ENCODE peak calls at places on chromosome 5, in nine cellular contexts. W is HCT116; P is lung microvascular endothelial cell; U is fibroblast of the conjunctiva; X is neural crest cell; G is AG08395; R is adipocyte; H is naive thymus-derived CD4-positive, alpha-beta T cell; E is GM12892. Z is an unnamed sample.

GRCh38 chr5:7756453-7756852 is 94.5 kb downstream of the CFAP90 start:
- DNase-seq in W (no peak), P (no peak), U (no peak), X (no peak), G (no peak), R (no peak), H (no peak), E (no peak), Z (no peak)

GRCh38 chr5:68848086-68848485 is 245.7 kb upstream of the SLC30A5 start:
- DNase-seq in W (no peak), P (no peak), U (no peak), X (no peak), G (peak), R (peak), H (no peak), E (no peak), Z (no peak)

GRCh38 chr5:59157001-59157527 is 574.2 kb downstream of the RAB3C start:
- DNase-seq in W (no peak), P (no peak), U (no peak), X (no peak), G (no peak), R (no peak), H (no peak), E (no peak), Z (no peak)

GRCh38 chr5:38598994-38599611 is 42.7 kb upstream of the LIFR start:
- DNase-seq in W (peak), P (peak), U (peak), X (no peak), G (peak), R (peak), H (no peak), E (no peak), Z (no peak)

GRCh38 chr5:169507051-169507450 is 76.5 kb upstream of the SPDL1 start:
- DNase-seq in W (no peak), P (no peak), U (no peak), X (no peak), G (no peak), R (no peak), H (no peak), E (no peak), Z (no peak)

GRCh38 chr5:54325272-54325609 is 14.9 kb upstream of the ARL15 start:
- DNase-seq in W (no peak), P (no peak), U (no peak), X (no peak), G (no peak), R (no peak), H (no peak), E (no peak), Z (no peak)

GRCh38 chr5:11903614-11904269 is 504 bp downstream of the CTNND2 start:
- DNase-seq in W (no peak), P (no peak), U (no peak), X (peak), G (no peak), R (no peak), H (no peak), E (peak), Z (peak)

GRCh38 chr5:6525910-6526309 is 77.3 kb downstream of the UBE2QL1 start:
- DNase-seq in W (peak), P (peak), U (no peak), X (peak), G (peak), R (no peak), H (no peak), E (no peak), Z (peak)

GRCh38 chr5:129619782-129620181 is 128.1 kb upstream of the MINAR2 start:
- DNase-seq in W (no peak), P (no peak), U (no peak), X (no peak), G (no peak), R (no peak), H (no peak), E (no peak), Z (no peak)

GRCh38 chr5:107253246-107253645 is 417.5 kb downstream of the EFNA5 start:
- DNase-seq in W (no peak), P (no peak), U (no peak), X (no peak), G (no peak), R (no peak), H (no peak), E (no peak), Z (no peak)